ENCODE peak calls at places on chromosome 10, in eight cellular contexts. V is keratinocyte, T is NCI-H748 treated with DMSO at 0.1 percent for 48 hours, A is GM03348, Y is erythroblast, C is BE2C, Z is tibial artery, E is frontal cortex. W is an unnamed sample.

GRCh38 chr10:27235706-27236105 is 4.9 kb downstream of the ACBD5 start:
- DNase-seq in V (no peak), T (no peak), A (no peak), Y (no peak), C (no peak), Z (no peak), E (no peak), W (no peak)

GRCh38 chr10:91487914-91488577 is 77.9 kb downstream of the HECTD2 start:
- DNase-seq in V (no peak), T (no peak), A (no peak), Y (no peak), C (no peak), Z (no peak), E (no peak), W (no peak)

GRCh38 chr10:114541081-114541833 is 116.8 kb downstream of the ABLIM1 start:
- DNase-seq in V (no peak), T (no peak), A (peak), Y (no peak), C (no peak), Z (peak), E (no peak), W (no peak)

GRCh38 chr10:110859947-110860376 is 11.8 kb upstream of the PDCD4 start:
- DNase-seq in V (no peak), T (no peak), A (peak), Y (peak), C (no peak), Z (peak), E (no peak), W (peak)

GRCh38 chr10:63491558-63492316 is 26.0 kb upstream of the JMJD1C start:
- DNase-seq in V (peak), T (no peak), A (peak), Y (peak), C (no peak), Z (peak), E (no peak), W (no peak)

GRCh38 chr10:110181451-110181850 is 26.0 kb upstream of the MXI1 start:
- DNase-seq in V (no peak), T (no peak), A (no peak), Y (no peak), C (no peak), Z (no peak), E (no peak), W (no peak)

GRCh38 chr10:124643281-124644009 is 100.7 kb downstream of the FAM53B start:
- DNase-seq in V (no peak), T (no peak), A (no peak), Y (no peak), C (no peak), Z (no peak), E (no peak), W (no peak)

GRCh38 chr10:14838582-14839304 is 637 bp downstream of the HSPA14 start:
- DNase-seq in V (no peak), T (no peak), A (peak), Y (peak), C (peak), Z (peak), E (peak), W (peak)

GRCh38 chr10:13683017-13683416 is 96.3 kb downstream of the PRPF18 start:
- DNase-seq in V (no peak), T (no peak), A (no peak), Y (no peak), C (no peak), Z (no peak), E (no peak), W (no peak)

GRCh38 chr10:114151892-114152291 is 22.1 kb downstream of the CCDC186 start:
- DNase-seq in V (no peak), T (no peak), A (no peak), Y (no peak), C (no peak), Z (no peak), E (no peak), W (no peak)

GRCh38 chr10:71740069-71740468 is 20.5 kb upstream of the C10orf105 start:
- DNase-seq in V (no peak), T (no peak), A (no peak), Y (peak), C (peak), Z (peak), E (no peak), W (peak)

GRCh38 chr10:62386401-62387320 is 12.5 kb downstream of the ZNF365 start:
- DNase-seq in V (no peak), T (no peak), A (peak), Y (no peak), C (no peak), Z (no peak), E (no peak), W (no peak)

GRCh38 chr10:76881477-76882220 is 756.0 kb downstream of the KCNMA1 start:
- DNase-seq in V (no peak), T (no peak), A (peak), Y (no peak), C (no peak), Z (no peak), E (no peak), W (no peak)

GRCh38 chr10:58266003-58266825 is 1.5 kb downstream of the IPMK start:
- DNase-seq in V (no peak), T (no peak), A (peak), Y (peak), C (no peak), Z (no peak), E (no peak), W (peak)

GRCh38 chr10:78706256-78706655 is 362.5 kb upstream of the ZMIZ1 start:
- DNase-seq in V (no peak), T (no peak), A (no peak), Y (no peak), C (no peak), Z (no peak), E (no peak), W (no peak)

GRCh38 chr10:44628921-44629320 is 244.0 kb upstream of the CXCL12 start:
- DNase-seq in V (no peak), T (no peak), A (peak), Y (peak), C (no peak), Z (no peak), E (no peak), W (peak)

GRCh38 chr10:34854147-34854601 is 39.1 kb upstream of the PARD3 start:
- DNase-seq in V (no peak), T (no peak), A (peak), Y (no peak), C (no peak), Z (no peak), E (peak), W (no peak)

GRCh38 chr10:103333934-103334520 is 16.9 kb downstream of the PCGF6 start:
- DNase-seq in V (no peak), T (peak), A (peak), Y (peak), C (no peak), Z (no peak), E (no peak), W (no peak)

GRCh38 chr10:8043569-8044306 is 10.8 kb upstream of the GATA3 start:
- DNase-seq in V (no peak), T (no peak), A (no peak), Y (peak), C (no peak), Z (no peak), E (peak), W (no peak)

GRCh38 chr10:52779541-52780390 is 7.2 kb upstream of the MBL2 start:
- DNase-seq in V (no peak), T (no peak), A (peak), Y (peak), C (peak), Z (peak), E (peak), W (peak)

GRCh38 chr10:49365675-49366415 is 30.0 kb downstream of the DRGX start:
- DNase-seq in V (no peak), T (no peak), A (no peak), Y (no peak), C (no peak), Z (no peak), E (no peak), W (no peak)